ENCODE peak calls at places on chromosomes 16 and 17, in eight cellular contexts. Y is H7; N is effector memory CD4-positive, alpha-beta T cell; W is aorta; D is iris pigment epithelial cell; G is RWPE1; Z is germinal center; B is NCI-H1930. P is an unnamed sample.

GRCh38 chr17:81200695-81201580 is 21.8 kb downstream of the CEP131 start:
- DNase-seq in Y (peak; percentile 89), N (no peak), W (peak; percentile 69), D (peak; percentile 77), G (peak; percentile 33), Z (peak; percentile 55), B (no peak), P (no peak)

GRCh38 chr17:80939151-80940145 is 52.2 kb upstream of the CHMP6 start:
- DNase-seq in Y (no peak), N (no peak), W (peak; percentile 38), D (no peak), G (no peak), Z (no peak), B (no peak), P (no peak)

GRCh38 chr16:15925631-15926030 is 23.8 kb upstream of the ABCC1 start:
- DNase-seq in Y (peak; percentile 58), N (no peak), W (no peak), D (no peak), G (no peak), Z (no peak), B (no peak), P (no peak)

GRCh38 chr16:85082553-85083050 is 29.7 kb downstream of the CIBAR2 start:
- DNase-seq in Y (peak; percentile 85), N (no peak), W (no peak), D (no peak), G (no peak), Z (no peak), B (no peak), P (no peak)

GRCh38 chr17:45973943-45974859 is 24.8 kb upstream of the STH start:
- DNase-seq in Y (no peak), N (no peak), W (no peak), D (no peak), G (no peak), Z (no peak), B (no peak), P (no peak)

GRCh38 chr16:63129411-63130125 is 1093.3 kb upstream of the CDH8 start:
- DNase-seq in Y (no peak), N (no peak), W (no peak), D (no peak), G (no peak), Z (no peak), B (no peak), P (no peak)

GRCh38 chr17:42334667-42335066 is 46.4 kb downstream of the STAT5A start:
- DNase-seq in Y (no peak), N (no peak), W (no peak), D (no peak), G (no peak), Z (no peak), B (no peak), P (no peak)

GRCh38 chr16:88764913-88765349 is 20.1 kb downstream of the PIEZO1 start:
- DNase-seq in Y (peak; percentile 85), N (no peak), W (no peak), D (peak; percentile 64), G (peak; percentile 84), Z (no peak), B (no peak), P (no peak)

GRCh38 chr17:50621562-50621961 is 13.1 kb upstream of the ABCC3 start:
- DNase-seq in Y (peak; percentile 82), N (no peak), W (no peak), D (no peak), G (no peak), Z (no peak), B (no peak), P (no peak)

GRCh38 chr17:78316867-78317816 is 42.7 kb downstream of the SOCS3 start:
- DNase-seq in Y (peak; percentile 96), N (no peak), W (no peak), D (no peak), G (peak; percentile 51), Z (no peak), B (no peak), P (no peak)

GRCh38 chr17:1083451-1084187 is 86.7 kb downstream of the TIMM22 start:
- DNase-seq in Y (no peak), N (no peak), W (no peak), D (no peak), G (no peak), Z (no peak), B (no peak), P (no peak)

GRCh38 chr16:17647879-17648649 is 177.3 kb upstream of the XYLT1 start:
- DNase-seq in Y (no peak), N (no peak), W (no peak), D (no peak), G (no peak), Z (no peak), B (no peak), P (no peak)

GRCh38 chr17:32264823-32265191 is 825 bp upstream of the RHBDL3 start:
- DNase-seq in Y (peak; percentile 54), N (no peak), W (no peak), D (no peak), G (no peak), Z (no peak), B (no peak), P (no peak)

GRCh38 chr17:31684901-31685300 is 174.1 kb downstream of the COPRS start:
- DNase-seq in Y (no peak), N (no peak), W (no peak), D (no peak), G (no peak), Z (no peak), B (no peak), P (no peak)

GRCh38 chr17:58084317-58084981 is 1.2 kb downstream of the DYNLL2 start:
- DNase-seq in Y (peak; percentile 62), N (peak; percentile 28), W (peak; percentile 55), D (peak; percentile 15), G (peak; percentile 54), Z (peak; percentile 71), B (peak; percentile 23), P (peak; percentile 23)

GRCh38 chr17:14604920-14605599 is 304.2 kb downstream of the HS3ST3B1 start:
- DNase-seq in Y (no peak), N (no peak), W (peak; percentile 71), D (no peak), G (no peak), Z (peak; percentile 10), B (no peak), P (no peak)

GRCh38 chr17:40399185-40399584 is 18.5 kb downstream of the TOP2A start:
- DNase-seq in Y (peak; percentile 47), N (no peak), W (no peak), D (peak; percentile 58), G (peak; percentile 23), Z (peak; percentile 43), B (peak; percentile 46), P (no peak)

GRCh38 chr17:74274060-74274702 is at the start of gene DNAI2:
- DNase-seq in Y (peak; percentile 87), N (peak; percentile 14), W (no peak), D (no peak), G (no peak), Z (no peak), B (peak; percentile 36), P (peak; percentile 11)

GRCh38 chr17:43601280-43602050 is 55.3 kb upstream of the ETV4 start:
- DNase-seq in Y (no peak), N (no peak), W (peak; percentile 85), D (peak; percentile 25), G (no peak), Z (no peak), B (no peak), P (no peak)

GRCh38 chr16:4689864-4690704 is 3.3 kb upstream of the NUDT16L1 start:
- DNase-seq in Y (no peak), N (no peak), W (peak; percentile 34), D (no peak), G (no peak), Z (no peak), B (no peak), P (no peak)

GRCh38 chr16:27217256-27217655 is 13.9 kb downstream of the KDM8 start:
- DNase-seq in Y (peak; percentile 92), N (no peak), W (no peak), D (peak; percentile 88), G (peak; percentile 35), Z (no peak), B (no peak), P (no peak)

GRCh38 chr17:80803451-80804428 is 187.9 kb upstream of the CHMP6 start:
- DNase-seq in Y (peak; percentile 51), N (no peak), W (peak; percentile 20), D (no peak), G (no peak), Z (no peak), B (no peak), P (no peak)

GRCh38 chr17:14515015-14515414 is 214.1 kb downstream of the HS3ST3B1 start:
- DNase-seq in Y (peak; percentile 3), N (no peak), W (no peak), D (no peak), G (no peak), Z (no peak), B (no peak), P (no peak)

GRCh38 chr16:23496826-23497542 is 13.3 kb downstream of the GGA2 start:
- DNase-seq in Y (no peak), N (no peak), W (peak; percentile 53), D (peak; percentile 57), G (peak; percentile 90), Z (no peak), B (no peak), P (no peak)

GRCh38 chr17:27573971-27574525 is 56.9 kb upstream of the LGALS9 start:
- DNase-seq in Y (no peak), N (no peak), W (no peak), D (peak; percentile 78), G (no peak), Z (no peak), B (no peak), P (no peak)

GRCh38 chr16:23682181-23682580 is 3.5 kb downstream of the PLK1 start:
- DNase-seq in Y (no peak), N (no peak), W (no peak), D (peak; percentile 66), G (no peak), Z (no peak), B (no peak), P (no peak)

GRCh38 chr17:63707151-63707550 is 7.2 kb upstream of the LIMD2 start:
- DNase-seq in Y (no peak), N (no peak), W (no peak), D (no peak), G (no peak), Z (no peak), B (no peak), P (no peak)

GRCh38 chr16:21326459-21326858 is 48.4 kb upstream of the CRYM start:
- DNase-seq in Y (no peak), N (no peak), W (no peak), D (no peak), G (no peak), Z (no peak), B (no peak), P (no peak)

GRCh38 chr17:42967925-42968324 is 3.7 kb upstream of the AARSD1 start:
- DNase-seq in Y (no peak), N (no peak), W (no peak), D (no peak), G (no peak), Z (no peak), B (no peak), P (no peak)

P was measured in T-helper 22 cell.